ENCODE peak calls at places on chromosomes 1 and 21, in four cellular contexts. Q is IMR-90, D is K562, U is endothelial cell of umbilical vein. O is an unnamed sample.
A peak's percentile ranks its signal among the peaks of the same experiment; 100 is the strongest.

GRCh38 chr1:89361681-89362080 is 2.2 kb upstream of the GBP6 start:
- DNase-seq in Q (no peak), D (no peak), U (no peak), O (no peak)

GRCh38 chr1:191498825-191499224 is 659.4 kb upstream of the RGS18 start:
- DNase-seq in Q (no peak), D (no peak), U (no peak), O (no peak)

GRCh38 chr1:29653886-29654450 is 417.6 kb downstream of the PTPRU start:
- DNase-seq in Q (no peak), D (no peak), U (no peak), O (no peak)

GRCh38 chr21:40118527-40118926 is 251.3 kb downstream of the PCP4 start:
- DNase-seq in Q (no peak), D (no peak), U (no peak), O (no peak)

GRCh38 chr1:159752135-159752580 is 28.6 kb upstream of the DUSP23 start:
- DNase-seq in Q (peak; percentile 4), D (no peak), U (peak; percentile 82), O (no peak)

GRCh38 chr1:202018476-202019234 is 8.3 kb downstream of the ELF3 start:
- DNase-seq in Q (no peak), D (peak; percentile 92), U (no peak), O (no peak)

GRCh38 chr1:169745015-169745861 is 11.4 kb upstream of the SELE start:
- DNase-seq in Q (no peak), D (no peak), U (peak; percentile 85), O (no peak)

GRCh38 chr1:84998642-84999280 is 1.8 kb upstream of the MCOLN2 start:
- DNase-seq in Q (peak; percentile 10), D (no peak), U (no peak), O (no peak)

GRCh38 chr1:201180133-201180532 is 10.5 kb upstream of the IGFN1 start:
- DNase-seq in Q (no peak), D (no peak), U (no peak), O (no peak)

GRCh38 chr1:63592536-63593302 is 492 bp upstream of the PGM1 start:
- DNase-seq in Q (no peak), D (no peak), U (no peak), O (peak; percentile 20)

GRCh38 chr21:31354604-31355443 is 10.8 kb upstream of the TIAM1 start:
- DNase-seq in Q (peak; percentile 87), D (no peak), U (no peak), O (peak; percentile 51)

GRCh38 chr1:43822040-43822439 is 111.6 kb upstream of the ARTN start:
- DNase-seq in Q (peak; percentile 93), D (no peak), U (peak; percentile 83), O (no peak)

GRCh38 chr1:36279110-36279788 is 26.9 kb upstream of the SH3D21 start:
- DNase-seq in Q (peak; percentile 66), D (no peak), U (no peak), O (no peak)

GRCh38 chr1:36284517-36284916 is 21.7 kb upstream of the SH3D21 start:
- DNase-seq in Q (no peak), D (no peak), U (no peak), O (no peak)

GRCh38 chr1:36276688-36277087 is 29.5 kb upstream of the SH3D21 start:
- DNase-seq in Q (no peak), D (no peak), U (no peak), O (no peak)

GRCh38 chr1:36284061-36284460 is 22.1 kb upstream of the SH3D21 start:
- DNase-seq in Q (no peak), D (no peak), U (no peak), O (no peak)

GRCh38 chr1:36279789-36280296 is 26.3 kb upstream of the SH3D21 start:
- DNase-seq in Q (no peak), D (no peak), U (no peak), O (no peak)
- TF ChIP-seq FOS in Q (no peak), D (no peak), U (no peak), O (no peak)

DNA sequence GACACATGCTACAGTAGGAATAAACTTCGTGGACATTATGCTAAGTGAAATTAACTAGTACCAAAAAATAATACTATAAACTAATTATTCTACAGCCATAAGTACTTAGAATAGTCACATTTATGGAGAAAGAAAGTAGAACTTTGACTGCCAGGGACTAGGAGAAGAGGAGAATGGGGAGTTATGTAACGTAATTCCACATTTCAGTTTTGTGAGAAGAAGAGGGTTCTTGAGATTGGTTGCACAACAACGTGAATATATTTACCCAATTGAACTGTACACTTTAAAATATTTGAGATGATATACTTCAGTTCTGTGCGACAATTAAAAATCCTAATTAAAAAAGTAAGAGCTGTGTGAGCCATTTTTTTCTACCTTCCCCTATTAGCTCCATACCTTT is 1412.9 kb downstream of the PLA2G4A start:
- DNase-seq in Q (no peak), D (no peak), U (no peak), O (no peak)
- TF ChIP-seq FOS in Q (no peak), D (no peak), U (no peak), O (no peak)

GRCh38 chr1:223231011-223231572 is 88.0 kb upstream of the TLR5 start:
- DNase-seq in Q (no peak), D (no peak), U (no peak), O (no peak)

GRCh38 chr1:223229756-223230155 is 86.7 kb upstream of the TLR5 start:
- DNase-seq in Q (no peak), D (no peak), U (no peak), O (no peak)

GRCh38 chr1:223228931-223229528 is 86.0 kb upstream of the TLR5 start:
- DNase-seq in Q (no peak), D (no peak), U (no peak), O (no peak)

GRCh38 chr1:223231581-223231980 is 88.5 kb upstream of the TLR5 start:
- DNase-seq in Q (no peak), D (no peak), U (no peak), O (no peak)

GRCh38 chr1:223230161-223230881 is 87.3 kb upstream of the TLR5 start:
- DNase-seq in Q (peak; percentile 93), D (no peak), U (no peak), O (no peak)
- TF ChIP-seq FOS in Q (peak; percentile 70), D (no peak), U (no peak), O (no peak)

DNA sequence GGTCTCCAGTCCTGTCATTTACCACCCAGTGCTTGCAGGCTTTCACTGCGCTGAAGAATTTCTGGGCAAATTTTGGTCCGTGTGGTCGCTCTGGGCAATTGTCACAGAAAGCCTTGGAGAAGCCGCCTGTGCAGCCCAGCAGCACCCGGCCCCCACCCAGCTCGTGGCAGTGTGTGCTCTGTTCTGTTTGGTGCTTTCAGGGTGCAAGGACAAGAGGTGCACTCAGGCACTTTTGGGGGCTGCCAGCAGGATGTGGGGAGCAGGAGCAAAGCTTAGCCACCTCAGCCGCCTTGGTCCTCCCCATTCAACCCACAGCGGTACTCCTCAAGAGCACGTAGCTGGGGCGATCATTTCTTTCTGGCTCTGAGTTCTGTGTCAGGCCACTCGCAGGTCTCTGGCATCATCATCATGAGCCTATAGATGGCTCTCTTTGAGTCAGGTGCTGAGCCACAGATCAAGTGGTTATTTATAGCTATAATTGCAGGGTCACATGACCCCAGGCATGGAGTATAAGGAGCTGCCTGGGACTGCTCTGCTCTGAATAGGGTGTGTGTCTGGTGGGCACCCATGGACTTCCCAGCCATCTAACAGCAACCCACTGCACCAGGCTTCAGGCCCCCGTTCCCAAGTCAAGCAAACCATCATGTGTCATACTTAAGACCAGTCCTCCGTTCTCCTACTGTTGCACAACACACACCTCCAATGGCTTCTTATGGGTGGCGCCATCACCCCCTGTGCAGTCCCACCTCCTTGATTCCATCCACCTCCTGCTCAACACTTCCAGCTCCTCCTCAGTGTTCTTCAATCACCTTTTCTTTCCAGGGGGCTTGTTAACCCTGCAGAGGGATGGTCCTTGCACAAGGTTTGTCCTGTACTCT is 18.1 kb upstream of the TENT5C start:
- DNase-seq in Q (no peak), D (no peak), U (no peak), O (no peak)
- TF ChIP-seq FOS in Q (no peak), D (no peak), U (no peak), O (no peak)

GRCh38 chr1:234638832-234639799 is 29.1 kb upstream of the IRF2BP2 start:
- DNase-seq in Q (peak; percentile 33), D (no peak), U (no peak), O (no peak)
- TF ChIP-seq FOS in Q (no peak), D (no peak), U (no peak), O (no peak)

DNA sequence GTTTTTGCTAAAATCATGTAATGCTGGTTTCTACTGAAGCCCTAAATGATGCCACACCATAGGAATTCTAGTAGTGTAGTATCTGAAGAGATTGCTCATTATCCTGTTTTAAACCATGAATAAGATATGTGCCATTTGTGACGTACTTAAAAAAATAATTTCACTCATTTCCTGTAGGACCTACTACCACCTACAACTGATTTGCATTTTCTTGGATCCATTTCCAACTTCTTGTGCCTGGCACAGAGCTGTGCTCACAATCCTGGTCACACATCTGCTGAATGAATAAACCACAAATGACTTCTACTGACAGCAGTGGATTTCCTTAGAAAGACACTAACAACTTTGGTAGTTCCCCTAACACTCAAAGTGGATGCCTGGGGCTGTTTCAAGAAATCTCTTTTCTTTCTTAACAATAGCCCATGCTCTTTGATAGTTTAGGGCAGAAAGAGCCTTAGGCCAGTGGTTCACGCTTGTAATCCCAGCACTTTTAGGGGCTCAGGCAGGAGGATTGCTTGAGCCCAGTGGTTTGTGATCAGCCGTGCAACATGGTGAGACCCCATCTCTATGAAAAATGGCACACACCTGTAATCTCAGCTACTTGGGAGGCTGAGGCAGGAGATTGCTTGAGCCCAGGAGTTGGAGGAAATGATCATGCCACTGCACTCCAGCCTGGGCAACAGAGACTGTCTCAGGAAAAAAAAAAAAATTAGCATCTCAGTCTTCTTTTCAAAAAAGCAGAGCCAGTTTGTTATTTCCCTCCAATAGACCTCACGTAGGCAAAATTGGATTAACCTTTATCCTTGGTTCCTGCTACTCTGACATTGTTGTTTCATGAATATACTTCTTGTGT is 13.0 kb upstream of the BATF3 start:
- DNase-seq in Q (peak; percentile 90), D (no peak), U (peak; percentile 51), O (no peak)
- TF ChIP-seq FOS in Q (peak; percentile 61), D (no peak), U (peak; percentile 81), O (no peak)

DNA sequence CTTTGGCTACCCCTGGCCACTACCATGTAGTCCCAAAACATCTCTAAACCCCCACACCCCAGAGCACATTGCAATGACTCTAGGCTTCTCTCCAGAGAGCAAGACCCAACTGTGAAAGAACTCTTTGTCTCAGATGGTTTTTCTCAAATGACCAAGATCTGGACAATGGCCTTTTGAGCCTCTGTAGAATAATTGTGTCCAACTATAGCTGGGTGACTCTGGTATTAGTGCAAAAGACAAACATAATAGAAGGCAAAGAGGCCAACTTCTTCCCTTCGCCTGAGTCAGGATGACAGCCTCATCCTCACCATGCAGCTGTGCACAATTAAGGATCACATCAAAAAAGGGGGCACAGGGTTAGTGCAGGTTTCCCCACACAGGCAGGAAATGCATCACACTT is 139.6 kb downstream of the BRINP2 start:
- DNase-seq in Q (no peak), D (no peak), U (no peak), O (no peak)
- TF ChIP-seq FOS in Q (no peak), D (no peak), U (peak; percentile 18), O (no peak)

O was measured in GM12878.